ENCODE peak calls at places on chromosomes 11 and 22, in four cellular contexts. U is K562, R is HCT116, W is HepG2. C is an unnamed sample.

GRCh38 chr11:5625281-5625680 is 480 bp downstream of the TRIM34 start:
- DNase-seq in U (no peak), R (no peak), W (no peak), C (no peak)

GRCh38 chr11:122754553-122755322 is 83.6 kb upstream of the CRTAM start:
- DNase-seq in U (peak), R (peak), W (peak), C (no peak)

GRCh38 chr11:86800956-86801264 is 568 bp downstream of the PRSS23 start:
- DNase-seq in U (no peak), R (no peak), W (no peak), C (no peak)

GRCh38 chr11:9761441-9761945 is 97.6 kb downstream of the SWAP70 start:
- DNase-seq in U (no peak), R (no peak), W (no peak), C (no peak)

GRCh38 chr11:111183706-111184105 is 61.8 kb upstream of the POU2AF2 start:
- DNase-seq in U (no peak), R (no peak), W (no peak), C (no peak)

GRCh38 chr22:50294319-50294656 is 13.2 kb downstream of the PLXNB2 start:
- DNase-seq in U (no peak), R (no peak), W (no peak), C (no peak)

GRCh38 chr11:64778223-64778472 is 194 bp downstream of the SF1 start:
- DNase-seq in U (no peak), R (no peak), W (no peak), C (no peak)

GRCh38 chr11:131504199-131504949 is 134.0 kb downstream of the NTM start:
- DNase-seq in U (no peak), R (no peak), W (no peak), C (no peak)

GRCh38 chr22:39528080-39528661 is 4.4 kb downstream of the RPS19BP1 start:
- DNase-seq in U (no peak), R (no peak), W (no peak), C (no peak)

GRCh38 chr11:8250981-8251620 is 12.6 kb downstream of the LMO1 start:
- DNase-seq in U (no peak), R (no peak), W (no peak), C (no peak)

GRCh38 chr22:37545703-37546435 is 14.4 kb upstream of the CDC42EP1 start:
- DNase-seq in U (peak), R (no peak), W (peak), C (no peak)

GRCh38 chr11:73577496-73577917 is 20.4 kb downstream of the FAM168A start:
- DNase-seq in U (no peak), R (no peak), W (no peak), C (no peak)

GRCh38 chr22:30325065-30325720 is 1.5 kb downstream of the TBC1D10A start:
- DNase-seq in U (peak), R (no peak), W (no peak), C (no peak)

GRCh38 chr22:35446365-35446764 is 46.4 kb downstream of the MCM5 start:
- DNase-seq in U (no peak), R (no peak), W (no peak), C (no peak)

GRCh38 chr11:73942030-73942429 is 8.8 kb upstream of the DNAJB13 start:
- DNase-seq in U (peak), R (no peak), W (no peak), C (no peak)

GRCh38 chr22:50105529-50106100 is 15.8 kb downstream of the MOV10L1 start:
- DNase-seq in U (no peak), R (no peak), W (no peak), C (no peak)

GRCh38 chr11:93741882-93742226 is 382 bp downstream of the C11orf54 start:
- DNase-seq in U (peak), R (no peak), W (peak), C (no peak)

GRCh38 chr22:30104501-30105156 is 24.4 kb downstream of the HORMAD2 start:
- DNase-seq in U (no peak), R (no peak), W (no peak), C (no peak)

DNA sequence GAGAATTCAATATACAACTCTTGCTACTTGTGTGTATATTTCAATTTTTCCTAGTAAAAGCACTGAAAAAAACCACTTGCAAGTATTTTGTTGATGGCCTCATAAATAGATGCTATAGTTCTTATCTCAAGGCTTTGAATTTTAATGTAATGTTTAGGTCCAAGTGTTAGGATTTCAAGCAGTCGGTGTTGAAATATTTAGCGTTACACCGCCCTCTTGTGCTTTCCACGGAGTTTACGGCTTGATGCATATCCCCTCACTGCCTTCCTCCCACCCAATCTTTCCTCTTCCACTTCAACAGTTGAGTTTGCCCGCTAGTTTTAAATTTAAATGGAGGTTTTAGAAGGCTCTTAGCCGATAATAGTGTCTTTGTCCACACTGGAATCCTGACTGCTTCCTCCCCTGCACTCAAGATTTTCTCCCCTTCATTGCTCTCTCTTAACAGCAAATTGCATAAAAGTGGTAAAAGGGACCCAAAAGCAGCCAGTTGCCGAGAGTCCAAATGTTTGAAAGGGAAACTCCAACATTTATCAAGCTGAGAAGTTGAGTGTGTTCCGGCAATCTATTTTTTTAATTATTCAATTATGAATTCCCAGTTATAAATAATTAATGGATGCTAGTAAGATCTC is 25.9 kb upstream of the HTATIP2 start:
- DNase-seq in U (no peak), R (peak), W (peak), C (no peak)
- TF ChIP-seq CTCF in U (peak), R (peak), W (peak), C (peak)

DNA sequence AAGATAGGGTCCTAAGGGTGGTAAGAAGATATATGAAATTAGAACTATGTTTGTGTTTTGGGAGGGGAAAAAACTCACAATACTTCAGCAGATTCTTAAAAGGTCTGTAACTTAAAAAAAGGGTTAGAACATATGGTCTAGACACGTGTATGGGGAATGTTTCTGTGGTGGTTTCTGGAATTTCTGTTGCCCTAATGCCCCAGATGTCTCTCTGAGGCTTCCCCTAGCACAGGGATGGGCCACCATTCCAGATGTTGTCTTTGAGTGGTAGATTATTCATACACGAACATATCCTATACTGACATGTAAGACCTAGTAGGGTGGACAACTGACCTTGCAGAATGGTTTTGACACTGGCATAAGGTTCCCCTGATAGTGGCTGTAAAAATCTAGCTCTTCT is 26.2 kb downstream of the EHF start:
- DNase-seq in U (no peak), R (no peak), W (no peak), C (no peak)
- TF ChIP-seq SIN3A in U (no peak), R (no peak), W (no peak), C (no peak)

DNA sequence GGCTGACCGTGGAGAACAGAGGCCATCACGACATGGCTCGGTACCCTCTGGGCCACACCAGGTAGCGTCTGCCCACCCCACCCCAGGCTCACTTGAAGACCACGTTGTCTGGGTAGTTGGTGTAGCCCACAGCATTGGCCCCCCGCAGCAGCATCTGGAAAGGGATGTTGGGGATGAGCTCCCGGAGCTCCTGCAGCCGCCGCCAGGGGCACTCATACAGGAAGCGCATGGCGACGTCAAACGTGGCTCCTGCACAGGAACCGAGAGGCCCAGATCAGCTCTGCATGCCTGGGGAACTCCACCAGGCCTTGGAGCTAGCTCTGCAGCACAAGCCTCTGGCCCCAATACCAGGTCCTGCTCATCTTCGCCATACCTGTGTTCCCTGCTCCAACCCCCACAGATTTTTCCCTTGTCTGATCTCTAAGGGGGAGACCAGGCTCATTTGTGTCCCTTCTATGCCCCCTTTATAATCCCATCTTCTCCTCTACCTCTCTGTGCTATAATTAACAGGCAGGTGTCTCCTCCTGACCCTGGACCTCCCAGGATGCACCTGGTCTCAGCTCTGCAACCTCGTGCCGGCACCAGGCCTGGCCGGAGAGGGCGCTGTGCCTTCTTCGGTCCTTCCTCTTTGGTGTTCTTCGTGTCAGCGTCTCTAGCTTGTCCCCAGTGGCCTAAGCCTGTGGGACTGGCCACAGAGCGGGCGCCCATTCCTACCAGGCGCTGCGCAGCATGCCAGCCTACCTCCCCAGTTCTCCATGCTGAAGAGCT is 5.0 kb upstream of the LRFN4 start:
- DNase-seq in U (peak), R (no peak), W (no peak), C (no peak)
- TF ChIP-seq TCF7L2 in U (no peak), R (no peak), W (no peak), C (no peak)

GRCh38 chr11:27304514-27304913 is 58.5 kb downstream of the CCDC34 start:
- DNase-seq in U (no peak), R (no peak), W (no peak), C (no peak)
- TF ChIP-seq CTCF in U (peak), R (no peak), W (peak), C (no peak)

GRCh38 chr11:108639146-108639545 is 25.7 kb upstream of the DDX10 start:
- DNase-seq in U (no peak), R (no peak), W (no peak), C (no peak)

GRCh38 chr11:108632041-108632440 is 32.8 kb upstream of the DDX10 start:
- DNase-seq in U (no peak), R (no peak), W (no peak), C (no peak)

GRCh38 chr11:108635106-108635505 is 29.8 kb upstream of the DDX10 start:
- DNase-seq in U (no peak), R (no peak), W (no peak), C (no peak)

GRCh38 chr11:108636222-108636621 is 28.6 kb upstream of the DDX10 start:
- DNase-seq in U (no peak), R (no peak), W (peak), C (no peak)
- TF ChIP-seq SIN3A in U (no peak), R (no peak), W (no peak), C (no peak)

GRCh38 chr11:2305140-2305861 is 3.5 kb downstream of the TSPAN32 start:
- DNase-seq in U (peak), R (no peak), W (peak), C (peak)
- TF ChIP-seq TCF7L2 in U (no peak), R (no peak), W (no peak), C (no peak)

GRCh38 chr11:69104856-69105395 is 50.8 kb upstream of the SMIM38 start:
- DNase-seq in U (no peak), R (no peak), W (no peak), C (no peak)

GRCh38 chr11:69105431-69106123 is 50.2 kb upstream of the SMIM38 start:
- DNase-seq in U (no peak), R (no peak), W (no peak), C (no peak)

GRCh38 chr11:69108030-69108429 is 47.7 kb upstream of the SMIM38 start:
- DNase-seq in U (no peak), R (no peak), W (no peak), C (no peak)

GRCh38 chr11:69107413-69107812 is 48.3 kb upstream of the SMIM38 start:
- DNase-seq in U (no peak), R (no peak), W (no peak), C (no peak)

DNA sequence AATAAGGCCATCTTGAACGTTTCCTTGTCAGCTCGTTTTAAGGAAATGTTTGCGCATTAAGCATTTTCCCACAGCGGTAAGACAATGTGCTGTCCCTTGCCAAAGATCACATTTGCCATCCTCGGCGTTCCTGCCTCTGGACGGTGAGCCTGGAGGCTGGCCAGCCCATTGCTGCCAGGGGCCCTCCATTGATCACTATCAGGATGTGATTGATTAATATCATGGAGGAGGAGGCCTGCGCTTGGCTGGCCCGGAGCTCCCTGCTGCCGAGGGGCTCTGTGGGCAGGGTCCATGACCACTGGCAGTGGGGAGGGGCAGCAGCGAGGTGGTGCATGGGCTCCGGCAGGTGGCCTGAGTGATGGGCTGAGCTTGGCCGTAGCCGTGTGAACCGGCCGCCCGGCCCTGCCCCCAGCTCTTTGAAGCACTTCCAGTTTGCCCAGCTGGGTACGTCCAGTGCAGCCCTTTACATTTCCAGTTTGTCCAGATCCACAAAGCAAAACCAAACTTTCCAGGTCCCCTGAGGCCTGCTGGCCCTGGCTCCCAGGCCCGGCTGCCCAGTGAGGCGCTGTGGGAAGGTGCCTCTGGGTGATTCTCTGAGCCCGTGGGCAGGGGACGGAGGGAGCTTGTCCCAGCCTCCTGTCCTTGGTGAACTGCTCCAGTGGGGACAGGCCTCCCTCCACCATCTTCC is 49.5 kb upstream of the SMIM38 start:
- DNase-seq in U (no peak), R (no peak), W (no peak), C (no peak)
- TF ChIP-seq CTCF in U (no peak), R (no peak), W (no peak), C (no peak)

GRCh38 chr11:125228425-125228824 is 63.9 kb downstream of the PKNOX2 start:
- DNase-seq in U (no peak), R (no peak), W (no peak), C (no peak)
- TF ChIP-seq SIN3A in U (no peak), R (no peak), W (no peak), C (no peak)

GRCh38 chr11:84720706-84721402 is 906.3 kb downstream of the DLG2 start:
- DNase-seq in U (no peak), R (no peak), W (no peak), C (no peak)
- TF ChIP-seq TCF7L2 in U (no peak), R (no peak), W (no peak), C (no peak)

GRCh38 chr11:34564406-34564805 is 50.8 kb upstream of the ELF5 start:
- DNase-seq in U (no peak), R (peak), W (no peak), C (no peak)

GRCh38 chr11:34560511-34560910 is 46.9 kb upstream of the ELF5 start:
- DNase-seq in U (no peak), R (no peak), W (no peak), C (no peak)

GRCh38 chr11:34558211-34558610 is 44.6 kb upstream of the ELF5 start:
- DNase-seq in U (no peak), R (no peak), W (no peak), C (no peak)

GRCh38 chr11:34558673-34559072 is 45.1 kb upstream of the ELF5 start:
- DNase-seq in U (no peak), R (no peak), W (no peak), C (no peak)
- TF ChIP-seq CTCF in U (no peak), R (no peak), W (no peak), C (no peak)